ENCODE peak calls at places on chromosomes 5 and 9, in nine cellular contexts. A, M, N, K, U, J, P, E and Z are unnamed samples.

GRCh38 chr9:80157561-80157983 is 585.8 kb downstream of the TLE4 start:
- DNase-seq in A (no peak), M (no peak), N (no peak), K (peak; percentile 23), U (peak; percentile 8), J (no peak), P (peak; percentile 85), E (no peak), Z (no peak)

GRCh38 chr9:8555767-8556500 is 756.4 kb upstream of the DMAC1 start:
- DNase-seq in A (no peak), M (no peak), N (no peak), K (peak; percentile 38), U (no peak), J (no peak), P (peak; percentile 4), E (no peak), Z (no peak)

GRCh38 chr5:139901971-139902370 is 106.4 kb downstream of the PSD2 start:
- DNase-seq in A (no peak), M (no peak), N (no peak), K (no peak), U (no peak), J (no peak), P (no peak), E (no peak), Z (no peak)

GRCh38 chr9:114339130-114339908 is 9.7 kb downstream of the ORM2 start:
- DNase-seq in A (peak; percentile 67), M (peak; percentile 54), N (peak; percentile 90), K (peak; percentile 63), U (no peak), J (peak; percentile 70), P (peak; percentile 29), E (peak; percentile 44), Z (peak; percentile 65)

GRCh38 chr9:86487222-86487841 is 133.1 kb upstream of the TUT7 start:
- DNase-seq in A (no peak), M (peak; percentile 60), N (peak; percentile 46), K (peak; percentile 83), U (peak; percentile 60), J (no peak), P (peak; percentile 46), E (peak; percentile 85), Z (no peak)

GRCh38 chr9:86923061-86923460 is 24.2 kb downstream of the GAS1 start:
- DNase-seq in A (no peak), M (no peak), N (no peak), K (no peak), U (no peak), J (no peak), P (no peak), E (no peak), Z (no peak)

GRCh38 chr5:117065161-117065560 is 490.5 kb upstream of the SEMA6A start:
- DNase-seq in A (no peak), M (no peak), N (no peak), K (no peak), U (no peak), J (no peak), P (no peak), E (no peak), Z (no peak)

GRCh38 chr5:16144416-16144815 is 35.2 kb downstream of the MARCHF11 start:
- DNase-seq in A (no peak), M (no peak), N (no peak), K (no peak), U (no peak), J (no peak), P (no peak), E (no peak), Z (no peak)

GRCh38 chr5:146009020-146009419 is 72.6 kb downstream of the SH3RF2 start:
- DNase-seq in A (no peak), M (no peak), N (no peak), K (no peak), U (no peak), J (no peak), P (peak; percentile 76), E (no peak), Z (no peak)

GRCh38 chr5:74167206-74167929 is 473.2 kb downstream of the ENC1 start:
- DNase-seq in A (no peak), M (no peak), N (no peak), K (peak; percentile 71), U (peak; percentile 45), J (no peak), P (peak; percentile 95), E (peak; percentile 63), Z (no peak)

GRCh38 chr9:98410185-98410697 is 154.8 kb upstream of the TBC1D2 start:
- DNase-seq in A (no peak), M (peak; percentile 83), N (no peak), K (peak; percentile 85), U (peak; percentile 84), J (peak; percentile 53), P (peak; percentile 86), E (peak; percentile 93), Z (peak; percentile 23)

GRCh38 chr9:133141833-133142594 is 21.0 kb upstream of the RALGDS start:
- DNase-seq in A (peak; percentile 84), M (no peak), N (peak; percentile 80), K (no peak), U (no peak), J (no peak), P (no peak), E (no peak), Z (no peak)

DNA sequence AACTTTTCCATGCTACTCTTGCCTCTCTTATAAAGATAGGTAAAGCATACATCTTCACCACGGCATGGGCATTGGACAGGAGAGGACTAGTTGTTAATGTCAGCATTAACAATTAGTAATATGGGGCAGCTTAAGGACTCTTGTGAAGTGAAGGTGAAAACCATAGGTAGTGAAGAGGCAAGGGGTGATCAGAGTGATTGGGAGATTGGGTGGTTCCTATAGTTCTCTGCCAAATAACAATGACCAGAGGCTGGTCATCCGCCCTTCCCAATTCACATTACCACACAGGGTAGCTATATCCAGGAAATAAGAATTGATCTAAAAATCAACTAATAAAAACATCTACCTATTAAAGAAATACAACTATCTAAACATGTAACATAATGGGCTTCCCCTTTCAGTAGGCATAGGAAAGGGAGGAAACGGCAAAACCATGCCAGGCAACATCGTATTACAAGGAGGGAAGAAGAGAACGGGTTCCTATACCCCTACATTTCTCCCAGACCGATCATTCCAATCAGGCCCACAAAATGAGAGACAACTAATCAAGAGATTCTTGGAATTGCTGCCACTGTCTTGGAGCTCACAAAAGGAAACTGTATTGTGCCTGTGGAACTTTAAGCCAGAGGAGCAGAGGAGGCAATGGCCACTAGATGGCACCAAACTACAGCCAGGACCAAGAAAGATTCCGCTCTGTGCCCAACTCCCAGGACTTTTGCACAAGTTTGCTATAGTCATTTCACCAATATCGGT is 121.6 kb downstream of the FBXL17 start:
- DNase-seq in A (peak; percentile 66), M (peak; percentile 88), N (peak; percentile 52), K (peak; percentile 94), U (peak; percentile 59), J (peak; percentile 79), P (peak; percentile 74), E (peak; percentile 81), Z (peak; percentile 73)
- TF ChIP-seq CTCF in A (peak; percentile 90), M (peak; percentile 98), N (peak; percentile 88), K (peak; percentile 100), U (peak; percentile 100), J (peak; percentile 78), P (peak; percentile 99), E (peak; percentile 99), Z (peak; percentile 93)

DNA sequence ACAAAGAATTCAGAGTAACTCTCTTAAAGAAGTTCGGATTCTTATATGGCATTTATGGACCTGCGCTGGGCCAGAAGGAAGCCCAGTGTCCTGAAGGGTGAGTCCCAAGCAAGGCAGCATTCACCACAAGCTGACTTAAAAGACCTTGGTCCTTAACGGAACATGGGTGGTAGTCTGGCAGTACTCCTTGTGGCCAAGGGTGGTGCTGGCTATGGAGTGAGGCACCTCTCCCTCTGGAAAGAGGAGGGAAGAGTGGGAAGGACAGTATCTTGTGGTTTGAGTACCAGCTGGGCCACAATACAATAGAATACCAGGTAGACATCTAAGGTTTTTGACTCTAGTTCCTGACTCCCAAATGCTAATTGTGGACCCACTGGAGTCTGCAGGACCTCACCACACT is 425.7 kb upstream of the CYLC2 start:
- DNase-seq in A (no peak), M (no peak), N (no peak), K (no peak), U (no peak), J (peak; percentile 15), P (no peak), E (no peak), Z (no peak)
- TF ChIP-seq CTCF in A (no peak), M (no peak), N (no peak), K (no peak), U (no peak), J (no peak), P (no peak), E (no peak), Z (no peak)

GRCh38 chr9:121199921-121200320 is 1.7 kb downstream of the RAB14 start:
- DNase-seq in A (no peak), M (no peak), N (no peak), K (no peak), U (no peak), J (no peak), P (peak; percentile 38), E (no peak), Z (no peak)

GRCh38 chr9:121196389-121196788 is 5.3 kb downstream of the RAB14 start:
- DNase-seq in A (no peak), M (no peak), N (no peak), K (no peak), U (no peak), J (no peak), P (no peak), E (no peak), Z (no peak)

GRCh38 chr9:121198512-121199042 is 3.1 kb downstream of the RAB14 start:
- DNase-seq in A (no peak), M (no peak), N (no peak), K (no peak), U (no peak), J (no peak), P (no peak), E (no peak), Z (no peak)

GRCh38 chr9:121194730-121195129 is 6.9 kb downstream of the RAB14 start:
- DNase-seq in A (no peak), M (no peak), N (no peak), K (no peak), U (no peak), J (no peak), P (no peak), E (no peak), Z (no peak)

DNA sequence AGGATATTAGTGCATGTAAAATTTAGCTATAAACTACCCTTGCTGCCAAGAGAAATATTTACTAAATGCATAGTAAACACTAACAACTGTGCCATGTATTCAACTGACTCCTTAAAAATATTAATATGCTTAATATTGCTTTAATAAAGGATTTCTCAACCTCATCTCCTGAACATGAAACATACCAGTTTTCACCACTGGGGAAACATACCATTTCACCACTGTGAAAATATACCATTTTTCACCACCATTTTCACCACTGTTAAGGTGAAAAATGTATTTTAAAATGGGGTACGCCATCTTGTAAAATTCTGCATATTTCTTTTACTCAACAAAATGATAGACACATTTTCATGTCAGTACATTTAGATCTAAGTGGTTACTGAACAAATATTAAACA is 4.5 kb downstream of the RAB14 start:
- DNase-seq in A (no peak), M (no peak), N (no peak), K (no peak), U (no peak), J (no peak), P (no peak), E (no peak), Z (no peak)
- TF ChIP-seq CTCF in A (no peak), M (no peak), N (no peak), K (no peak), U (no peak), J (no peak), P (no peak), E (peak; percentile 22), Z (no peak)

DNA sequence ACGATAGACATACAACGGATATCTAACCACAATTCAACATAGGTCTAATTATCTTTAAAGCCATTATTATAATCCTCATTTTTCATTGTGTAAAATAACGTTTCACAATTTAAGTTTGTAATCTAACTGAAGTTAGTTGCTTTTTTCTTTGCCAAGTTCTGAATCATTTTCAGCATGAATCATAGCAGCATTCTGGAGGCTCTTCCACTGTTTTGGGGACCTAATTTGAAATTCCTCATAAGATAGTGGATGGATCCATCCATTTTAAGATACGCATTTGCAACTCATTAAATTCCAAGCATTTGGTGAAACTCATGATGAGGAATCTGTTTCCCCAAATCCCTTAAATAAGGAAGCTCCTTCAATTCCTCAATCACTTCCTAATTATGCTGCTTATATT is 447.1 kb upstream of the CDH10 start:
- DNase-seq in A (no peak), M (no peak), N (no peak), K (no peak), U (no peak), J (no peak), P (peak; percentile 66), E (no peak), Z (no peak)
- TF ChIP-seq CTCF in A (no peak), M (no peak), N (no peak), K (no peak), U (no peak), J (no peak), P (no peak), E (no peak), Z (no peak)